ENCODE peak calls at places on chromosome 19, in nine cellular contexts. One of them, this sample, is unnamed. For H3K36me3, the result is how much of the 10 kb centered on the place peaks cover.

GRCh38 chr19:281156-281853 is 9.9 kb downstream of the PLPP2 start:
- DNase-seq in ovary: no peak
- DNase-seq in CD4-positive, CD25-positive, alpha-beta regulatory T cell: no peak
- DNase-seq in ascending aorta: no peak
- DNase-seq in brain microvascular endothelial cell: no peak
- DNase-seq in cardiac muscle cell: no peak
- DNase-seq in SJCRH30: peak
- DNase-seq in fibroblast of lung: no peak
- DNase-seq in Caco-2: no peak
- DNase-seq in this sample: no peak

GRCh38 chr19:17725422-17726078 is 6.3 kb downstream of the MAP1S start:
- DNase-seq in ovary: no peak
- DNase-seq in CD4-positive, CD25-positive, alpha-beta regulatory T cell: no peak
- DNase-seq in ascending aorta: no peak
- DNase-seq in brain microvascular endothelial cell: no peak
- DNase-seq in cardiac muscle cell: no peak
- DNase-seq in SJCRH30: no peak
- DNase-seq in fibroblast of lung: no peak
- DNase-seq in Caco-2: no peak
- DNase-seq in this sample: peak

GRCh38 chr19:40658031-40658430 is 32.4 kb downstream of the NUMBL start:
- DNase-seq in ovary: no peak
- DNase-seq in CD4-positive, CD25-positive, alpha-beta regulatory T cell: no peak
- DNase-seq in ascending aorta: no peak
- DNase-seq in brain microvascular endothelial cell: no peak
- DNase-seq in cardiac muscle cell: no peak
- DNase-seq in SJCRH30: no peak
- DNase-seq in fibroblast of lung: no peak
- DNase-seq in Caco-2: no peak
- DNase-seq in this sample: no peak

GRCh38 chr19:14091086-14091884 is 734 bp upstream of the SAMD1 start:
- DNase-seq in ovary: no peak
- DNase-seq in CD4-positive, CD25-positive, alpha-beta regulatory T cell: peak
- DNase-seq in ascending aorta: no peak
- DNase-seq in brain microvascular endothelial cell: peak
- DNase-seq in cardiac muscle cell: no peak
- DNase-seq in SJCRH30: peak
- DNase-seq in fibroblast of lung: peak
- DNase-seq in Caco-2: peak
- DNase-seq in this sample: peak

GRCh38 chr19:43763473-43763939 is 8.7 kb upstream of the SMG9 start:
- DNase-seq in ovary: no peak
- DNase-seq in CD4-positive, CD25-positive, alpha-beta regulatory T cell: no peak
- DNase-seq in ascending aorta: no peak
- DNase-seq in brain microvascular endothelial cell: no peak
- DNase-seq in cardiac muscle cell: no peak
- DNase-seq in SJCRH30: no peak
- DNase-seq in fibroblast of lung: peak
- DNase-seq in Caco-2: no peak
- DNase-seq in this sample: no peak

GRCh38 chr19:8251025-8251472 is 41.9 kb downstream of the CERS4 start:
- DNase-seq in ovary: peak
- DNase-seq in CD4-positive, CD25-positive, alpha-beta regulatory T cell: no peak
- DNase-seq in ascending aorta: no peak
- DNase-seq in brain microvascular endothelial cell: no peak
- DNase-seq in cardiac muscle cell: no peak
- DNase-seq in SJCRH30: no peak
- DNase-seq in fibroblast of lung: peak
- DNase-seq in Caco-2: no peak
- DNase-seq in this sample: no peak

GRCh38 chr19:16456652-16457194 is 15.0 kb downstream of the EPS15L1 start:
- DNase-seq in ovary: no peak
- DNase-seq in CD4-positive, CD25-positive, alpha-beta regulatory T cell: no peak
- DNase-seq in ascending aorta: no peak
- DNase-seq in brain microvascular endothelial cell: no peak
- DNase-seq in cardiac muscle cell: no peak
- DNase-seq in SJCRH30: no peak
- DNase-seq in fibroblast of lung: no peak
- DNase-seq in Caco-2: no peak
- DNase-seq in this sample: no peak

GRCh38 chr19:15412832-15413231 is 6.0 kb downstream of the AKAP8L start:
- DNase-seq in ovary: no peak
- DNase-seq in CD4-positive, CD25-positive, alpha-beta regulatory T cell: peak
- DNase-seq in ascending aorta: no peak
- DNase-seq in brain microvascular endothelial cell: no peak
- DNase-seq in cardiac muscle cell: no peak
- DNase-seq in SJCRH30: no peak
- DNase-seq in fibroblast of lung: no peak
- DNase-seq in Caco-2: no peak
- DNase-seq in this sample: no peak

GRCh38 chr19:55620951-55621672 is 3.3 kb downstream of the ZNF784 start:
- DNase-seq in ovary: no peak
- DNase-seq in CD4-positive, CD25-positive, alpha-beta regulatory T cell: no peak
- DNase-seq in ascending aorta: no peak
- DNase-seq in brain microvascular endothelial cell: no peak
- DNase-seq in cardiac muscle cell: no peak
- DNase-seq in SJCRH30: no peak
- DNase-seq in fibroblast of lung: no peak
- DNase-seq in Caco-2: no peak
- DNase-seq in this sample: no peak

DNA sequence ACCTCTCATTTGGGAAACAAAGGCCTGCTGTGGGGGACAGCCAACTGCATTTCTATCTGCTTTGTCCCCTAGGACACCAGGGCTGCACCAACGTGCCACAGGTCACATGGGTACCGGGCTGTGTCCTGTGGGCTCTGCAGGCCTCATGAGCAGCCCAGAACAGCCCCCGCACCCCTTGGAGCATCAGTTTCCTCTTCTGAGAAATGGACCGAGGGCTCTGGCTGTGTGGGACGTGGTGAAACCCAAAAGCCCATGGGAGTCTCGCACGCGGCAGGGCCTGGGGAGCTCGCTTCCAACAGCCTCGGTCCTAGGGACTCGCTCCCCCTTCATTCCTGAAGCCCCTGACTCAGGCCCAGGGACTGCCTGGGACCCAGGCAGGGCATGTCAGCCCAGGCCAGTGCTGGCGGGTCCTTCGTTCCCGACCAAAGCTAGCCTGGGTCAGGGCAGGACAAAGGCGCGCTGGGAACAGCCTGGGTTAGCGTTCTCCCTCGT is 4.7 kb downstream of the TCF3 start:
- DNase-seq in ovary: no peak
- DNase-seq in CD4-positive, CD25-positive, alpha-beta regulatory T cell: no peak
- DNase-seq in ascending aorta: no peak
- DNase-seq in brain microvascular endothelial cell: no peak
- DNase-seq in cardiac muscle cell: no peak
- DNase-seq in SJCRH30: no peak
- DNase-seq in fibroblast of lung: no peak
- DNase-seq in Caco-2: no peak
- DNase-seq in this sample: no peak
- H3K36me3 ChIP-seq in ovary: under half
- H3K36me3 ChIP-seq in CD4-positive, CD25-positive, alpha-beta regulatory T cell: under half
- H3K36me3 ChIP-seq in ascending aorta: under half
- H3K36me3 ChIP-seq in brain microvascular endothelial cell: half or more
- H3K36me3 ChIP-seq in cardiac muscle cell: under half
- H3K36me3 ChIP-seq in SJCRH30: half or more
- H3K36me3 ChIP-seq in fibroblast of lung: under half
- H3K36me3 ChIP-seq in Caco-2: under half
- H3K36me3 ChIP-seq in this sample: half or more

DNA sequence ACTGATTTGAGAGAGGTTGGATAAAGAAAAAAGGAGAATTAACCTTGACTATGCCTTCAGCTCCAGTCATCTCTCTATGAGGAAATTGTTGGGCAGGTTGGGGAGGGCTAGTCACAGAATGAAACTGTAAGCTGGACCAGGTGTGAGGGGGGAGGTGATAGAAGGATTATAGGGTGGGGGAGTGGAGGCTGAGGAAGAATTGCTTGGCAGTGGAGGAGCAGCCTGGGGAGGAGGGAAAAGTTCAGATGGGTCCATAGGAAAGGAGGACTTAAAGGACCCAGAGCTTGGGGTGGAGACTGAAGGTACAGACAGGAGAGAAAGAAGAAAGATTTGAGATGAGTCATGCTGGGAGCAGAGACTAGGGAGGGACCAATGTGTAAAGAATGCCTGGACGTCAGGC is 8.2 kb upstream of the ZNF431 start:
- DNase-seq in ovary: no peak
- DNase-seq in CD4-positive, CD25-positive, alpha-beta regulatory T cell: no peak
- DNase-seq in ascending aorta: no peak
- DNase-seq in brain microvascular endothelial cell: no peak
- DNase-seq in cardiac muscle cell: no peak
- DNase-seq in SJCRH30: no peak
- DNase-seq in fibroblast of lung: no peak
- DNase-seq in Caco-2: no peak
- DNase-seq in this sample: peak
- H3K36me3 ChIP-seq in ovary: under half
- H3K36me3 ChIP-seq in CD4-positive, CD25-positive, alpha-beta regulatory T cell: under half
- H3K36me3 ChIP-seq in ascending aorta: under half
- H3K36me3 ChIP-seq in brain microvascular endothelial cell: under half
- H3K36me3 ChIP-seq in cardiac muscle cell: under half
- H3K36me3 ChIP-seq in SJCRH30: under half
- H3K36me3 ChIP-seq in fibroblast of lung: under half
- H3K36me3 ChIP-seq in Caco-2: under half
- H3K36me3 ChIP-seq in this sample: under half

DNA sequence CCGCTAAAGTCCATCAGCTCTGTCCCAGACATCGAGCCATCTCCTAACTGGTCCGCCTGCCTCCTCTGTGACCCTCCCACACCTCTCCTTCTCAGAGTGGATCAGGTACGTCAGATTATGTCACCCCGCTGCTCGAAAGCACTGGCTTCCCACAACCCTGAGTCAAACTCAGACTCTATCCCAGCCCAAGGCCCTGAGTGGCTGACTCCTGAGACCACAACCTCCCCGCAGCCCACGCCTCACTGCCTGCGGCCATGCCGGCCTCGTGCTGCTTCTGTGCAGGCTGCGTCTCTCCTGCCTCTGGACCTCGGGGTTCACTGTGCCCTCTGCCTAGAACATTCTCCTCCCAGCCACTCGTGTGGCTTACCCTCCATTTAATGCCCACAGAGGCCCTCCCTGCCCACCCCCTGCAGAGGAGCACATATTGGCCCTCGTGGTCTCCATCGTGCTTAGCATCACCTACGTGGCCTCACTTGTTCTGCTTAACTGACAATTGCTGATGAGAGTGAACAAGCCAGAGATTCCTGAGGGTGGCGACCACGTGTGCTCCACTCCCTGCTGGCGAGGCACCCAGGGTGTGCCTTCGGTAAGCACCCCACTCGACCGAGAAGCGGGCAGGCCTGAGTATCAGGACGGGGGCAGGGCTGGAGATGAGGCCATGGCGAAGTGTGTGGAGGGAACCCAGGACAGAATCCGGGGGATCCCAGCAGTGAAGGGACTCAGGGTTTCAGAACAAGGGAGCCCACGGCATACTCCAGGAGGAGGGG is 13.5 kb upstream of the FKRP start:
- DNase-seq in ovary: no peak
- DNase-seq in CD4-positive, CD25-positive, alpha-beta regulatory T cell: no peak
- DNase-seq in ascending aorta: no peak
- DNase-seq in brain microvascular endothelial cell: no peak
- DNase-seq in cardiac muscle cell: no peak
- DNase-seq in SJCRH30: no peak
- DNase-seq in fibroblast of lung: peak
- DNase-seq in Caco-2: peak
- DNase-seq in this sample: no peak
- H3K36me3 ChIP-seq in ovary: under half
- H3K36me3 ChIP-seq in CD4-positive, CD25-positive, alpha-beta regulatory T cell: half or more
- H3K36me3 ChIP-seq in ascending aorta: half or more
- H3K36me3 ChIP-seq in brain microvascular endothelial cell: half or more
- H3K36me3 ChIP-seq in cardiac muscle cell: under half
- H3K36me3 ChIP-seq in SJCRH30: half or more
- H3K36me3 ChIP-seq in fibroblast of lung: under half
- H3K36me3 ChIP-seq in Caco-2: under half
- H3K36me3 ChIP-seq in this sample: half or more

DNA sequence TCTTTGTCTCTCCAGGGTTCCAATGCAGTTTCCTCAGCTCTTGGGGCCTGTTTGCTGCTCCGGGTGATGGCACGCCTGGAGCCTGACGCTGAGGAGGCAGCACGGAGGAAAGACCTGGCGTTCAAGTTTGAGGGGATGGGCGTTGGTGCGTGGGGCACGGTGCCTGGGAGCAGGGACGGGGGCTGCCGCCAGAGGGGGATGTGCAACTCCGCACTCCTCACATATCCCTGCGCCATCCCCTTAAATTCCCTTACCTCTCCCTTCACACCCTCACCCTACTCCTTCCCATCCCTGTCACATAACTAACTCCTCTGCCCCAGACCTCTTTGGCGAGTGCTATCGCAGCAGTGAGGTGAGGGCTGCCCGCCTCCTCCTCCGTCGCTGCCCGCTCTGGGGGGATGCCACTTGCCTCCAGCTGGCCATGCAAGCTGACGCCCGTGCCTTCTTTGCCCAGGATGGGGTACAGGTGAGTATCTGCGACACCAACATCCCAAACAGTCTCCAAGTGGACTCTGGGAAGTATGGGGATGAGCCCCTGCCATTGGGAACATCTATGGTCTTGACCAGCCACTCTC is 31.1 kb downstream of the TRPM4 start:
- DNase-seq in ovary: no peak
- DNase-seq in CD4-positive, CD25-positive, alpha-beta regulatory T cell: no peak
- DNase-seq in ascending aorta: no peak
- DNase-seq in brain microvascular endothelial cell: no peak
- DNase-seq in cardiac muscle cell: no peak
- DNase-seq in SJCRH30: no peak
- DNase-seq in fibroblast of lung: no peak
- DNase-seq in Caco-2: no peak
- DNase-seq in this sample: no peak
- H3K36me3 ChIP-seq in ovary: under half
- H3K36me3 ChIP-seq in CD4-positive, CD25-positive, alpha-beta regulatory T cell: under half
- H3K36me3 ChIP-seq in ascending aorta: half or more
- H3K36me3 ChIP-seq in brain microvascular endothelial cell: half or more
- H3K36me3 ChIP-seq in cardiac muscle cell: half or more
- H3K36me3 ChIP-seq in SJCRH30: under half
- H3K36me3 ChIP-seq in fibroblast of lung: under half
- H3K36me3 ChIP-seq in Caco-2: under half
- H3K36me3 ChIP-seq in this sample: under half

GRCh38 chr19:45103200-45103624 is 10.2 kb downstream of the PPP1R37 start:
- DNase-seq in ovary: no peak
- DNase-seq in CD4-positive, CD25-positive, alpha-beta regulatory T cell: peak
- DNase-seq in ascending aorta: no peak
- DNase-seq in brain microvascular endothelial cell: no peak
- DNase-seq in cardiac muscle cell: no peak
- DNase-seq in SJCRH30: peak
- DNase-seq in fibroblast of lung: no peak
- DNase-seq in Caco-2: no peak
- DNase-seq in this sample: no peak
- H3K36me3 ChIP-seq in ovary: under half
- H3K36me3 ChIP-seq in CD4-positive, CD25-positive, alpha-beta regulatory T cell: under half
- H3K36me3 ChIP-seq in ascending aorta: under half
- H3K36me3 ChIP-seq in brain microvascular endothelial cell: under half
- H3K36me3 ChIP-seq in cardiac muscle cell: under half
- H3K36me3 ChIP-seq in SJCRH30: under half
- H3K36me3 ChIP-seq in fibroblast of lung: under half
- H3K36me3 ChIP-seq in Caco-2: under half
- H3K36me3 ChIP-seq in this sample: under half